ENCODE peak calls at places on chromosomes 5 and 9, in eight cellular contexts. J is cardiac muscle cell; P is heart right ventricle; U is A549; G is gastrocnemius medialis; I is effector memory CD4-positive, alpha-beta T cell; A is OCI-LY7; S is stomach. L is an unnamed sample.

GRCh38 chr9:117729375-117729774 is 25.2 kb downstream of the TLR4 start:
- DNase-seq in P (no peak), G (no peak), A (no peak), S (no peak), J (no peak), I (no peak), U (no peak), L (no peak)

GRCh38 chr5:86795659-86796058 is 177.9 kb downstream of the COX7C start:
- DNase-seq in S (no peak), J (no peak), I (no peak), A (no peak), G (no peak), U (no peak), P (no peak), L (no peak)

GRCh38 chr5:127313847-127314473 is 23.4 kb downstream of the MEGF10 start:
- DNase-seq in A (peak; percentile 55), P (peak; percentile 48), S (peak; percentile 71), G (peak; percentile 27), I (peak; percentile 40), U (peak; percentile 50), J (peak; percentile 70), L (no peak)

GRCh38 chr9:98764351-98764750 is 32.0 kb downstream of the ANKS6 start:
- DNase-seq in A (no peak), U (no peak), G (no peak), P (no peak), J (no peak), S (no peak), I (no peak), L (no peak)

GRCh38 chr5:6905423-6905822 is 192.2 kb downstream of the TENT4A start:
- DNase-seq in A (no peak), S (no peak), G (peak; percentile 43), J (no peak), I (no peak), U (no peak), P (peak; percentile 23), L (no peak)

GRCh38 chr5:1503301-1504243 is 20.2 kb downstream of the LPCAT1 start:
- DNase-seq in I (no peak), U (no peak), J (peak; percentile 76), G (peak; percentile 42), A (peak; percentile 53), S (peak; percentile 46), P (peak; percentile 50), L (no peak)

GRCh38 chr9:126705311-126705766 is 91.6 kb downstream of the LMX1B start:
- DNase-seq in S (peak; percentile 84), J (peak; percentile 69), G (peak; percentile 61), A (peak; percentile 79), U (peak; percentile 71), I (peak; percentile 79), P (peak; percentile 78), L (peak; percentile 77)

GRCh38 chr5:54529565-54529964 is 12.0 kb downstream of the SNX18 start:
- DNase-seq in G (no peak), S (no peak), I (no peak), A (no peak), U (no peak), J (no peak), P (no peak), L (no peak)

GRCh38 chr9:71911061-71911907 is at the start of the genes ABHD17B and C9orf85:
- DNase-seq in P (peak; percentile 98), J (peak; percentile 99), S (peak; percentile 99), A (peak; percentile 100), U (peak; percentile 99), G (peak; percentile 99), I (peak; percentile 97), L (peak; percentile 98)

GRCh38 chr5:57862471-57863282 is 380.1 kb upstream of the ACTBL2 start:
- DNase-seq in G (no peak), J (peak; percentile 74), P (no peak), S (no peak), I (no peak), U (no peak), A (no peak), L (no peak)

GRCh38 chr5:135832941-135833340 is 1.5 kb upstream of the SLC25A48 start:
- DNase-seq in A (no peak), P (no peak), G (no peak), I (no peak), U (no peak), S (no peak), J (no peak), L (no peak)

GRCh38 chr5:92391-93220 is 638 bp downstream of the PLEKHG4B start:
- DNase-seq in U (no peak), S (no peak), J (no peak), P (no peak), G (no peak), A (no peak), I (no peak), L (no peak)

GRCh38 chr5:98309785-98310566 is 463.5 kb upstream of the RGMB start:
- DNase-seq in U (peak; percentile 34), I (no peak), P (no peak), S (no peak), G (no peak), A (no peak), J (peak; percentile 90), L (peak; percentile 39)

GRCh38 chr5:43042176-43042625 is 2.1 kb upstream of the ANXA2R start:
- DNase-seq in G (peak; percentile 69), I (peak; percentile 77), U (peak; percentile 82), A (peak; percentile 91), P (peak; percentile 79), J (peak; percentile 73), S (peak; percentile 74), L (no peak)

GRCh38 chr9:111566234-111566633 is 33.2 kb downstream of the PTGR1 start:
- DNase-seq in S (no peak), I (no peak), A (no peak), J (peak; percentile 52), G (peak; percentile 20), P (no peak), U (no peak), L (no peak)

GRCh38 chr5:14102666-14103065 is 40.5 kb upstream of the TRIO start:
- DNase-seq in J (no peak), A (no peak), P (no peak), I (no peak), S (no peak), U (no peak), G (no peak), L (no peak)
- H3K27ac ChIP-seq in J (no peak overlapping the region), A (no peak overlapping the region), P (no peak overlapping the region), I (no peak overlapping the region), S (no peak overlapping the region), U (peak overlapping the region; percentile 7), G (no peak overlapping the region), L (no peak overlapping the region)

GRCh38 chr9:132187006-132187760 is 25.3 kb downstream of the NTNG2 start:
- DNase-seq in P (no peak), S (no peak), J (no peak), U (no peak), G (no peak), A (no peak), I (no peak), L (no peak)
- H3K4me1 ChIP-seq in P (no peaks in the 10 kb centered on the region), S (no peaks in the 10 kb centered on the region), J (peaks cover 3% of the 10 kb centered on the region), U (no peaks in the 10 kb centered on the region), G (no peaks in the 10 kb centered on the region), A (no peaks in the 10 kb centered on the region), I (no peaks in the 10 kb centered on the region), L (peaks cover 16% of the 10 kb centered on the region)

GRCh38 chr9:90827181-90827866 is 25.7 kb downstream of the SYK start:
- DNase-seq in G (peak; percentile 21), S (no peak), P (no peak), J (no peak), U (no peak), I (no peak), A (peak; percentile 91), L (no peak)

GRCh38 chr9:90826326-90827020 is 24.9 kb downstream of the SYK start:
- DNase-seq in S (no peak), G (no peak), J (no peak), U (no peak), I (no peak), P (no peak), A (peak; percentile 57), L (no peak)

GRCh38 chr9:90832251-90832650 is 30.6 kb downstream of the SYK start:
- DNase-seq in P (no peak), J (no peak), S (no peak), U (no peak), I (no peak), G (no peak), A (no peak), L (no peak)

GRCh38 chr9:90830977-90831376 is 29.4 kb downstream of the SYK start:
- DNase-seq in I (no peak), A (peak; percentile 95), G (no peak), J (no peak), S (no peak), U (no peak), P (no peak), L (no peak)

DNA sequence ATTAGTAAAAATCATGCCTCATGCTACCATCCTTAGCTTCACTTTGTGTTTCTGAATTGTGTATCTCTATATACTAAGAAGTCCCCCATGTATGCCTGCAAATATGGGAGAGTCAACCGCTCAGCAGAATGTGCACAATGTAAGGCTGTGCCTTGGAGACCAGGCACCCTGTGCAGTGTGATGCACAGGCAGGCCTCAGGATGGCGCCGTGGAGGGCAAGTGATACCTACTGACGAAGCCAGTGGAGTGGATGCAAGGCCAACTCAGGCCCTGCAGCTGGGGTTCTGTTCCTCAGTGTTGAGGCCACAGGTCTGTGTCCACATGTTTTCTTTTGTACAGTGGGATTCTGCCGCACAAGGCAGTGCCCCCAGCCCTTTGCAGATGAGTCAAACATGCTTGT is 28.4 kb downstream of the SYK start:
- DNase-seq in G (no peak), U (no peak), A (peak; percentile 51), J (no peak), I (no peak), P (no peak), S (no peak), L (no peak)
- H3K4me3 ChIP-seq in G (no peak overlapping the region), U (no peak overlapping the region), A (peak overlapping the region; percentile 73), J (no peak overlapping the region), I (no peak overlapping the region), P (no peak overlapping the region), S (no peak overlapping the region), L (no peak overlapping the region)

GRCh38 chr5:80204808-80205614 is 50.8 kb downstream of the SERINC5 start:
- DNase-seq in I (no peak), J (peak; percentile 85), A (peak; percentile 45), P (no peak), G (no peak), S (peak; percentile 46), U (no peak), L (no peak)

GRCh38 chr5:80206282-80206681 is 49.6 kb downstream of the SERINC5 start:
- DNase-seq in P (no peak), S (no peak), U (no peak), A (no peak), G (no peak), I (no peak), J (peak; percentile 70), L (no peak)

GRCh38 chr5:80208337-80208736 is 47.5 kb downstream of the SERINC5 start:
- DNase-seq in P (no peak), S (no peak), U (no peak), A (no peak), I (no peak), G (no peak), J (no peak), L (no peak)

GRCh38 chr5:80210014-80210413 is 45.8 kb downstream of the SERINC5 start:
- DNase-seq in A (no peak), G (no peak), J (no peak), P (no peak), S (no peak), I (no peak), U (no peak), L (no peak)

DNA sequence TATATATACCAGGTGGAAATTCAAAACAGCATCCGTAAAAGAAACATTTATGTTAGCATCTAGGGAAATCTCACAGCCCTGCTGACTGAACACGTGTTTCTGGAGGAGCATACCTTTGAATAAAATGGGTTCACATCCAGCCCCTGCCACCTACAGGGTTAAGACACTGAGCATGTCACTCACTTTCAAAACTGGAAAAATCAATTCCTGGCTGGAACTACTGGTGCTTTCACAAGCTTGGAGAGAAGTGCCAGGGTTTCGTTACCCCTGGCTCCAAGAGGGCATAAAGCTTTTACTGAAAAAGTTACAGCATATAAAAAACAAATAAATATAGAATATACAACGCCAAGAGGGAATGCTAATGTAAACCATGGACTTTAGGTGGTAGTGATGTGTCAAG is 48.0 kb downstream of the SERINC5 start:
- DNase-seq in S (no peak), I (no peak), G (no peak), J (no peak), U (no peak), A (no peak), P (no peak), L (no peak)
- H3K27ac ChIP-seq in S (no peak overlapping the region), I (no peak overlapping the region), G (no peak overlapping the region), J (peak overlapping the region; percentile 97), U (no peak overlapping the region), A (no peak overlapping the region), P (no peak overlapping the region), L (no peak overlapping the region)

L was measured in iPS DF 6.9.